ENCODE peak calls at places on chromosomes 16 and 17, in five cellular contexts. One of them, this sample, is unnamed.

GRCh38 chr16:10988164-10988803 is 43.9 kb downstream of the CLEC16A start:
- DNase-seq in transverse colon: no peak
- DNase-seq in breast epithelium: no peak
- DNase-seq in HepG2: no peak
- DNase-seq in K562: peak; percentile 31
- DNase-seq in this sample: no peak

GRCh38 chr16:2473999-2474876 is 689 bp upstream of the TBC1D24 start:
- DNase-seq in transverse colon: peak; percentile 62
- DNase-seq in breast epithelium: no peak
- DNase-seq in HepG2: no peak
- DNase-seq in K562: peak; percentile 78
- DNase-seq in this sample: no peak

GRCh38 chr16:64892843-64893242 is 229.0 kb downstream of the CDH11 start:
- DNase-seq in transverse colon: no peak
- DNase-seq in breast epithelium: no peak
- DNase-seq in HepG2: no peak
- DNase-seq in K562: no peak
- DNase-seq in this sample: no peak

GRCh38 chr16:2467301-2468141 is 3.6 kb upstream of the NTN3 start:
- DNase-seq in transverse colon: peak; percentile 66
- DNase-seq in breast epithelium: peak; percentile 78
- DNase-seq in HepG2: no peak
- DNase-seq in K562: no peak
- DNase-seq in this sample: peak; percentile 89

GRCh38 chr16:27426423-27427408 is 24.7 kb downstream of the IL21R start:
- DNase-seq in transverse colon: peak; percentile 38
- DNase-seq in breast epithelium: no peak
- DNase-seq in HepG2: peak; percentile 60
- DNase-seq in K562: peak; percentile 78
- DNase-seq in this sample: peak; percentile 74

GRCh38 chr17:18261146-18261515 is 669 bp downstream of the MIEF2 start:
- DNase-seq in transverse colon: peak; percentile 66
- DNase-seq in breast epithelium: peak; percentile 86
- DNase-seq in HepG2: peak; percentile 24
- DNase-seq in K562: peak; percentile 42
- DNase-seq in this sample: no peak

GRCh38 chr17:43341705-43342600 is 56.8 kb upstream of the ARL4D start:
- DNase-seq in transverse colon: no peak
- DNase-seq in breast epithelium: no peak
- DNase-seq in HepG2: no peak
- DNase-seq in K562: no peak
- DNase-seq in this sample: no peak

GRCh38 chr17:40283662-40284061 is 4.0 kb upstream of the CDC6 start:
- DNase-seq in transverse colon: no peak
- DNase-seq in breast epithelium: no peak
- DNase-seq in HepG2: no peak
- DNase-seq in K562: no peak
- DNase-seq in this sample: no peak

GRCh38 chr17:79325707-79326106 is 251.1 kb downstream of the ENGASE start:
- DNase-seq in transverse colon: no peak
- DNase-seq in breast epithelium: no peak
- DNase-seq in HepG2: no peak
- DNase-seq in K562: peak; percentile 37
- DNase-seq in this sample: no peak

GRCh38 chr17:4537451-4538235 is 17.5 kb downstream of the MYBBP1A start:
- DNase-seq in transverse colon: no peak
- DNase-seq in breast epithelium: no peak
- DNase-seq in HepG2: no peak
- DNase-seq in K562: no peak
- DNase-seq in this sample: no peak

GRCh38 chr16:79509221-79509631 is 91.3 kb downstream of the MAF start:
- DNase-seq in transverse colon: peak; percentile 25
- DNase-seq in breast epithelium: peak; percentile 52
- DNase-seq in HepG2: no peak
- DNase-seq in K562: no peak
- DNase-seq in this sample: no peak

GRCh38 chr17:33989357-33990148 is 265.5 kb upstream of the CCL2 start:
- DNase-seq in transverse colon: peak; percentile 70
- DNase-seq in breast epithelium: no peak
- DNase-seq in HepG2: no peak
- DNase-seq in K562: no peak
- DNase-seq in this sample: no peak

GRCh38 chr16:50631249-50631984 is 49.7 kb downstream of the SNX20 start:
- DNase-seq in transverse colon: no peak
- DNase-seq in breast epithelium: no peak
- DNase-seq in HepG2: no peak
- DNase-seq in K562: no peak
- DNase-seq in this sample: no peak

GRCh38 chr17:74812109-74812864 is 36.1 kb upstream of the NAT9 start:
- DNase-seq in transverse colon: no peak
- DNase-seq in breast epithelium: no peak
- DNase-seq in HepG2: no peak
- DNase-seq in K562: no peak
- DNase-seq in this sample: no peak

GRCh38 chr16:87615621-87616041 is 13.3 kb downstream of the JPH3 start:
- DNase-seq in transverse colon: no peak
- DNase-seq in breast epithelium: no peak
- DNase-seq in HepG2: no peak
- DNase-seq in K562: no peak
- DNase-seq in this sample: no peak

GRCh38 chr17:77749316-77749715 is 209.2 kb upstream of the TNRC6C start:
- DNase-seq in transverse colon: no peak
- DNase-seq in breast epithelium: no peak
- DNase-seq in HepG2: no peak
- DNase-seq in K562: no peak
- DNase-seq in this sample: peak; percentile 49

GRCh38 chr17:38738686-38739085 is 8.5 kb downstream of the CISD3 start:
- DNase-seq in transverse colon: no peak
- DNase-seq in breast epithelium: no peak
- DNase-seq in HepG2: no peak
- DNase-seq in K562: no peak
- DNase-seq in this sample: no peak

GRCh38 chr16:50438041-50438437 is 69.3 kb upstream of the BRD7 start:
- DNase-seq in transverse colon: no peak
- DNase-seq in breast epithelium: no peak
- DNase-seq in HepG2: peak; percentile 80
- DNase-seq in K562: peak; percentile 1
- DNase-seq in this sample: no peak

GRCh38 chr17:36939944-36940312 is 2.7 kb downstream of the LHX1 start:
- DNase-seq in transverse colon: no peak
- DNase-seq in breast epithelium: no peak
- DNase-seq in HepG2: no peak
- DNase-seq in K562: no peak
- DNase-seq in this sample: no peak

GRCh38 chr16:4301968-4302367 is 13.9 kb upstream of the GLIS2 start:
- DNase-seq in transverse colon: no peak
- DNase-seq in breast epithelium: no peak
- DNase-seq in HepG2: no peak
- DNase-seq in K562: no peak
- DNase-seq in this sample: no peak

GRCh38 chr16:57516773-57517172 is 19.6 kb downstream of the CCDC102A start:
- DNase-seq in transverse colon: no peak
- DNase-seq in breast epithelium: no peak
- DNase-seq in HepG2: no peak
- DNase-seq in K562: no peak
- DNase-seq in this sample: no peak

GRCh38 chr17:36777118-36777517 is 160.2 kb upstream of the LHX1 start:
- DNase-seq in transverse colon: no peak
- DNase-seq in breast epithelium: no peak
- DNase-seq in HepG2: no peak
- DNase-seq in K562: peak; percentile 30
- DNase-seq in this sample: no peak

GRCh38 chr16:636206-637080 is at the start of gene METTL26:
- DNase-seq in transverse colon: peak; percentile 97
- DNase-seq in breast epithelium: peak; percentile 94
- DNase-seq in HepG2: peak; percentile 92
- DNase-seq in K562: peak; percentile 92
- DNase-seq in this sample: peak; percentile 98

GRCh38 chr17:50184057-50184456 is 17.4 kb downstream of the COL1A1 start:
- DNase-seq in transverse colon: no peak
- DNase-seq in breast epithelium: no peak
- DNase-seq in HepG2: no peak
- DNase-seq in K562: no peak
- DNase-seq in this sample: no peak

GRCh38 chr17:65797809-65798208 is 236.4 kb upstream of the AXIN2 start:
- DNase-seq in transverse colon: no peak
- DNase-seq in breast epithelium: no peak
- DNase-seq in HepG2: peak; percentile 50
- DNase-seq in K562: peak; percentile 34
- DNase-seq in this sample: no peak

GRCh38 chr16:50679266-50679665 is 1.8 kb downstream of the SNX20 start:
- DNase-seq in transverse colon: no peak
- DNase-seq in breast epithelium: no peak
- DNase-seq in HepG2: no peak
- DNase-seq in K562: no peak
- DNase-seq in this sample: peak; percentile 53

GRCh38 chr16:5604770-5605169 is 507.2 kb upstream of the EEF2KMT start:
- DNase-seq in transverse colon: no peak
- DNase-seq in breast epithelium: no peak
- DNase-seq in HepG2: peak; percentile 23
- DNase-seq in K562: peak; percentile 36
- DNase-seq in this sample: no peak

DNA sequence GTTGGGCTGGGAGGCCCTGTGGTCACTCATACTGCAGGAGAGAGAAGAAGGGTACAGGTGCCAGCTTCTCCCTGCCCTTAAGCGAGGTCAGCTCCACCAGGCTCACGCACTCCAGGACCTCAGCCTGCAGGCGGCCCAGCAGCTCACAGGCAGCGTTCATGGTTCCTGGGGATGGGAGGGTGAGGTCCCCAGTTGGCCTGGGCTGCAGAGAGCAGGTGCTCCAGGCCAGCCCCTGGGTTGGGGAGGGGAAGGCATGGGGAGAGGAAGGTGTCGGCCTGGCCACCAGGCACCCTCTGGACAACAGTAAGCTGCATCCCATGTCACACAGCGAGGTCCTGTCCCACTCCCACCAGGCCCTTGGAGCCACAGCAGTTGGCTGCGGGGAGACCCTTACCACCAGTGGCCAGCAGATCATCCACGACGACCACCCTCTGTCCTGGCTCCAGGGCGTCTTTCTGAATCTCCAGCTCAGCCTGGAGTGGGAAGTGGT is 2.0 kb downstream of the APRT start:
- DNase-seq in transverse colon: no peak
- DNase-seq in breast epithelium: no peak
- DNase-seq in HepG2: no peak
- DNase-seq in K562: no peak
- DNase-seq in this sample: no peak
- H3K36me3 ChIP-seq in transverse colon: no peaks in the 10 kb centered on the region
- H3K36me3 ChIP-seq in breast epithelium: no peaks in the 10 kb centered on the region
- H3K36me3 ChIP-seq in HepG2: peaks cover 43% of the 10 kb centered on the region
- H3K36me3 ChIP-seq in K562: peaks cover 64% of the 10 kb centered on the region
- H3K36me3 ChIP-seq in this sample: peaks cover 18% of the 10 kb centered on the region

DNA sequence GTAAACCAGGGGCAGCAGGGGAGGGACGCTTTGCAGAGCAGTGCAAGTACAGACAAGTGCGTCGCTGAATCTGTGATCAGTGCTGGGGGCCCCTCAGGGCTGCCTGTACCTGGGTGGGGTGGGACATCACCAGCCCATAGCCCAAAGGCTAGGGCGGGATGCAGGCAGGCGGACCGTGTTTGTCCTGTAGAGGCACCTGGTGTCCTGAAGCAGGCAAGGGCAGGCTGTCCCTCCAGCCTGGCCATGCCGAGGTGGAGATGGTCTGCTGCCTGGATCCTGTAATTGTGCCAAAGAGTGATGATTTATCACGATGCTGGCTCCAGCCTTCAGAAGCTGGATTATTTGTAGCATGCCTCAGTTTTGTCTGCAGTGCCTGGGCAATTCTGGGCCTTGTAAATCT is 137.9 kb upstream of the GSE1 start:
- DNase-seq in transverse colon: no peak
- DNase-seq in breast epithelium: no peak
- DNase-seq in HepG2: no peak
- DNase-seq in K562: no peak
- DNase-seq in this sample: no peak
- TF ChIP-seq POLR2AphosphoS5 in transverse colon: no peak
- TF ChIP-seq POLR2AphosphoS5 in breast epithelium: no peak
- TF ChIP-seq POLR2AphosphoS5 in HepG2: no peak
- TF ChIP-seq POLR2AphosphoS5 in K562: no peak
- TF ChIP-seq POLR2AphosphoS5 in this sample: no peak

DNA sequence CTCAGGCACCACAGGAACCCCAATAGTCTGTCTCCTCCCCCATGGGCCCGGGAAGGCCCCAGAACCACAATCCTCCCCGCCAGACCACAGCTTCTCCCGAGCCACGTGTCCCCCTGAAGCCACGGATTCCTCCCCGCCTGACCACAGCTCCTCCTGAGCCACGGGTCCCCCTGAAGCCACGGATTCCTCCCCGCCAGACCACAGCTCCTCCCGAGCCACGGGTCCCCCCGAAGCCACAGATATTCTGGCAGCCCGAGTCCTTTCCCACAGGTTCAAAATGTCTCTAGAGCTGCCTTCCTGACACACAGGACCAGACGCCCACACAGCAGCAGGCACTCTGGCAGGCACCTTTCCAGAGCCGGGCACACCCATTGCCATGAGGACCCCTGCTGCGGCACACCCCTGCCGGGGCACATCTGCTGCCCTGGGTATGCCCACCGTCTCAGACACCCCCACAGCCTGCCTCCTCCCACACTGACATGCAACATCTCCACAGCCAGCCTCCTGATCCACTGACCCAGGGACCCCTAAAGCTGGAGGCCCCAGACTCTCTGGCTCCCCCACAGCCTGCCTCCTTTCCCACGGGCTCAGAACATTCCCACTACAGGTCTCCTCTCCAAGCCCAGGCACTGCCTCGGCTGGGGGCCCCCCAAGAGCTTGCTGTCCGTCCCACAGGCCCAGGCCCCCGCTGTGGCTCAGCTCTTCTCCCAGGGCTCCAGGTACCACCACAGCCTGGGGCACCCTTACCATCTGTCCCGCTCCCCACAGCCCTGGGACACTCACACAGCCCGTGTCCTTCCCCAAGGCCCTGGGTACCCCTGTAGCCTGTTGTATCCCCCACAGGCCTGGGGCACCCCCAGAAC is 2.2 kb downstream of the KIAA0753 start:
- DNase-seq in transverse colon: no peak
- DNase-seq in breast epithelium: no peak
- DNase-seq in HepG2: no peak
- DNase-seq in K562: no peak
- DNase-seq in this sample: no peak
- H3K4me3 ChIP-seq in transverse colon: no peak overlapping the region
- H3K4me3 ChIP-seq in breast epithelium: peak overlapping the region; percentile 77
- H3K4me3 ChIP-seq in HepG2: peak overlapping the region; percentile 85
- H3K4me3 ChIP-seq in K562: no peak overlapping the region
- H3K4me3 ChIP-seq in this sample: no peak overlapping the region

GRCh38 chr16:30728904-30729672 is 19.1 kb upstream of the PHKG2 start:
- DNase-seq in transverse colon: peak; percentile 83
- DNase-seq in breast epithelium: no peak
- DNase-seq in HepG2: no peak
- DNase-seq in K562: no peak
- DNase-seq in this sample: no peak
- H3K36me3 ChIP-seq in transverse colon: peaks cover 57% of the 10 kb centered on the region
- H3K36me3 ChIP-seq in breast epithelium: peaks cover 6% of the 10 kb centered on the region
- H3K36me3 ChIP-seq in HepG2: peaks cover 75% of the 10 kb centered on the region
- H3K36me3 ChIP-seq in K562: peaks cover 95% of the 10 kb centered on the region
- H3K36me3 ChIP-seq in this sample: peaks cover 88% of the 10 kb centered on the region